ENCODE peak calls at places on chromosome 21, in six cellular contexts. One of them, this sample, is unnamed. For H3K4me1, the result is how much of the 10 kb centered on the place peaks cover.

GRCh38 chr21:18529253-18529652 is 125.7 kb upstream of the TMPRSS15 start:
- DNase-seq in hepatocyte: peak
- DNase-seq in right cardiac atrium: no peak
- DNase-seq in body of pancreas: no peak
- DNase-seq in OCI-LY7: no peak
- DNase-seq in aorta: no peak
- DNase-seq in this sample: no peak

GRCh38 chr21:17270234-17270633 is 242.6 kb upstream of the CXADR start:
- DNase-seq in hepatocyte: peak
- DNase-seq in right cardiac atrium: peak
- DNase-seq in body of pancreas: peak
- DNase-seq in OCI-LY7: peak
- DNase-seq in aorta: no peak
- DNase-seq in this sample: no peak

GRCh38 chr21:46152939-46153258 is 2.5 kb downstream of the FTCD start:
- DNase-seq in hepatocyte: no peak
- DNase-seq in right cardiac atrium: peak
- DNase-seq in body of pancreas: no peak
- DNase-seq in OCI-LY7: no peak
- DNase-seq in aorta: peak
- DNase-seq in this sample: no peak

GRCh38 chr21:45592626-45593134 is 50.4 kb upstream of the SLC19A1 start:
- DNase-seq in hepatocyte: no peak
- DNase-seq in right cardiac atrium: no peak
- DNase-seq in body of pancreas: no peak
- DNase-seq in OCI-LY7: no peak
- DNase-seq in aorta: peak
- DNase-seq in this sample: no peak

GRCh38 chr21:16633851-16634521 is 878.9 kb upstream of the CXADR start:
- DNase-seq in hepatocyte: peak
- DNase-seq in right cardiac atrium: no peak
- DNase-seq in body of pancreas: no peak
- DNase-seq in OCI-LY7: no peak
- DNase-seq in aorta: no peak
- DNase-seq in this sample: no peak

GRCh38 chr21:45112371-45112770 is 38.0 kb downstream of the ADARB1 start:
- DNase-seq in hepatocyte: no peak
- DNase-seq in right cardiac atrium: no peak
- DNase-seq in body of pancreas: no peak
- DNase-seq in OCI-LY7: no peak
- DNase-seq in aorta: no peak
- DNase-seq in this sample: no peak

GRCh38 chr21:27802816-27803475 is 836.1 kb upstream of the ADAMTS5 start:
- DNase-seq in hepatocyte: peak
- DNase-seq in right cardiac atrium: no peak
- DNase-seq in body of pancreas: peak
- DNase-seq in OCI-LY7: peak
- DNase-seq in aorta: no peak
- DNase-seq in this sample: no peak

GRCh38 chr21:37266515-37267221 is 466 bp downstream of the VPS26C start:
- DNase-seq in hepatocyte: peak
- DNase-seq in right cardiac atrium: no peak
- DNase-seq in body of pancreas: no peak
- DNase-seq in OCI-LY7: peak
- DNase-seq in aorta: no peak
- DNase-seq in this sample: no peak

GRCh38 chr21:46646541-46647154 is 11.2 kb downstream of the PRMT2 start:
- DNase-seq in hepatocyte: no peak
- DNase-seq in right cardiac atrium: no peak
- DNase-seq in body of pancreas: no peak
- DNase-seq in OCI-LY7: no peak
- DNase-seq in aorta: no peak
- DNase-seq in this sample: no peak

GRCh38 chr21:46151989-46152938 is 3.1 kb downstream of the FTCD start:
- DNase-seq in hepatocyte: no peak
- DNase-seq in right cardiac atrium: peak
- DNase-seq in body of pancreas: peak
- DNase-seq in OCI-LY7: no peak
- DNase-seq in aorta: peak
- DNase-seq in this sample: no peak

GRCh38 chr21:44463716-44464115 is 8.4 kb downstream of the LRRC3 start:
- DNase-seq in hepatocyte: no peak
- DNase-seq in right cardiac atrium: no peak
- DNase-seq in body of pancreas: no peak
- DNase-seq in OCI-LY7: no peak
- DNase-seq in aorta: peak
- DNase-seq in this sample: no peak

DNA sequence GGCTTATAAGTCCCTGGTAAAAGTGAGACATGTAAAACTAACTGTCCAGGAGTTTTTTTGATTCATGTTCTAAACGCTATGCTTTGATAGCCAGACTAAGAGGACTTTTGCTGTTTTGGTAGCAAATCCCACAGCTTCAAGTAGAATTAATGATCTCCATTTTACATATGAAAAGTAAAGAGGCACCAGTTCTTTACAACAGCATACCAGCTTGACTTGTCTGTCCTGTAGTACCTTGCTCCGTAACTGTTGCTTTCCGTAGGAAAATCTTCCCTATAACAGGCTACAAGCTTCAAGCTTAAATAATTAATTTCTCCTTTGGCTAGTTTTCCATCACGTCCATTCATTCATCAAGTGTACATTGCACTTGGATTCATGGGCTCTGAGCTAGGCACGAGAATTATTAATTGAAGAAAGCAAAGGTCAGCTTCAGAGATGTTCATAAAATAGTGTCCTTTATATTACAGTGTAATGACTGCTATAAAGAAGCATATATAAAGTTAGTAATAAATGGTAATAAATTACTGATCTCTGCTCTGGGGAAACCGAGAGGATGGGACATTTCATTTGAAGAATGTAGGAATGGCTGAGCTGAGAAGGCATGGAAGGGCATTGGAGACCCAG is 29.2 kb downstream of the B3GALT5 start:
- DNase-seq in hepatocyte: no peak
- DNase-seq in right cardiac atrium: no peak
- DNase-seq in body of pancreas: no peak
- DNase-seq in OCI-LY7: no peak
- DNase-seq in aorta: no peak
- DNase-seq in this sample: no peak
- H3K4me3 ChIP-seq in hepatocyte: no peak
- H3K4me3 ChIP-seq in right cardiac atrium: no peak
- H3K4me3 ChIP-seq in body of pancreas: no peak
- H3K4me3 ChIP-seq in OCI-LY7: no peak
- H3K4me3 ChIP-seq in aorta: no peak
- H3K4me3 ChIP-seq in this sample: no peak

DNA sequence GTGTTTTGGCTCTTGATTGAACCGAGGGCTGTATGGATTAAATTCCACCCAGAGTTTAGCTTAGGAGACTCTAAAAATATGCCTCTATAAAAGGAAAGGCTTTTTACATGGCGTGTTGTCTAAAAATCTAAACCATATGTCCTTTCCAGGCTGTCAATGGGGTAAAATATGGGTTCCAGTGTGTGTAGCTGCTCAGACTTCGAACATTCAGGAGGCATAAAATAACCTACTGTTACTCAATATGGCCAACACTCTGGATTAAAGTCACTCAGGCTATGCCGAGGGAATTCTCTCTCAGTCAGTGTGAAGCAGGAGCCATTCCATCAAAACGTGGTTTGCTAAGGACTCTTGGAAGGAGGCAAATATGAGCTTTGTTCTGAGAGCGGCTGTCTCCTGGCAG is 135.3 kb downstream of the RUNX1 start:
- DNase-seq in hepatocyte: no peak
- DNase-seq in right cardiac atrium: no peak
- DNase-seq in body of pancreas: no peak
- DNase-seq in OCI-LY7: no peak
- DNase-seq in aorta: no peak
- DNase-seq in this sample: no peak
- H3K4me1 ChIP-seq in hepatocyte: under half
- H3K4me1 ChIP-seq in right cardiac atrium: under half
- H3K4me1 ChIP-seq in body of pancreas: under half
- H3K4me1 ChIP-seq in OCI-LY7: under half
- H3K4me1 ChIP-seq in aorta: under half
- H3K4me1 ChIP-seq in this sample: under half

GRCh38 chr21:31176080-31176551 is 137.8 kb upstream of the KRTAP19-8 start:
- DNase-seq in hepatocyte: no peak
- DNase-seq in right cardiac atrium: no peak
- DNase-seq in body of pancreas: no peak
- DNase-seq in OCI-LY7: no peak
- DNase-seq in aorta: no peak
- DNase-seq in this sample: no peak
- H3K27ac ChIP-seq in hepatocyte: no peak
- H3K27ac ChIP-seq in right cardiac atrium: no peak
- H3K27ac ChIP-seq in body of pancreas: no peak
- H3K27ac ChIP-seq in OCI-LY7: no peak
- H3K27ac ChIP-seq in aorta: no peak
- H3K27ac ChIP-seq in this sample: peak

DNA sequence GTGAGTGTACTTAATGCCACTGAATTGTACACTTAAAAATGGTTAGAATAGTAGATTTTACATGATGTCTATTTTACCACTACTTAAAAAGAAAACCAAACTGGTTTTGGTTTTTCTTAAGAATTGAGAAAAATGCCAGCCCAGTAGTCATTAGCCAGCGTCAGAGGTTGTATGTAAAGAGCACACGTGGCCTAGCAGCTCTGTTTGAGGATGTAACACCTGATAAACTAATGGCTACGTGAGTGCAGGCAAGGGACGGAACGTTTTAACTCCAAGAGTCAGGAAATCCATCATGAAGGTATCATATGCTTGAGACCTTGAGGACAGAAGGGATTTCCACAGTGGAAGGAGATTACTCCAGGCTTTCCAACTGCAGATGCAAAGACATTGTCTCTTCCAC is 223.7 kb downstream of the MRPL39 start:
- DNase-seq in hepatocyte: no peak
- DNase-seq in right cardiac atrium: no peak
- DNase-seq in body of pancreas: no peak
- DNase-seq in OCI-LY7: no peak
- DNase-seq in aorta: no peak
- DNase-seq in this sample: no peak
- H3K4me3 ChIP-seq in hepatocyte: no peak
- H3K4me3 ChIP-seq in right cardiac atrium: no peak
- H3K4me3 ChIP-seq in body of pancreas: no peak
- H3K4me3 ChIP-seq in OCI-LY7: no peak
- H3K4me3 ChIP-seq in aorta: no peak
- H3K4me3 ChIP-seq in this sample: no peak

GRCh38 chr21:32410916-32411315 is 1.6 kb upstream of the EVA1C start:
- DNase-seq in hepatocyte: no peak
- DNase-seq in right cardiac atrium: no peak
- DNase-seq in body of pancreas: peak
- DNase-seq in OCI-LY7: no peak
- DNase-seq in aorta: no peak
- DNase-seq in this sample: no peak

GRCh38 chr21:32412998-32413504 is 545 bp downstream of the EVA1C start:
- DNase-seq in hepatocyte: no peak
- DNase-seq in right cardiac atrium: peak
- DNase-seq in body of pancreas: peak
- DNase-seq in OCI-LY7: no peak
- DNase-seq in aorta: peak
- DNase-seq in this sample: peak

GRCh38 chr21:32411366-32412161 is 942 bp upstream of the EVA1C start:
- DNase-seq in hepatocyte: peak
- DNase-seq in right cardiac atrium: peak
- DNase-seq in body of pancreas: peak
- DNase-seq in OCI-LY7: no peak
- DNase-seq in aorta: peak
- DNase-seq in this sample: peak

GRCh38 chr21:32413697-32414578 is 1.4 kb downstream of the EVA1C start:
- DNase-seq in hepatocyte: no peak
- DNase-seq in right cardiac atrium: peak
- DNase-seq in body of pancreas: peak
- DNase-seq in OCI-LY7: no peak
- DNase-seq in aorta: no peak
- DNase-seq in this sample: no peak

DNA sequence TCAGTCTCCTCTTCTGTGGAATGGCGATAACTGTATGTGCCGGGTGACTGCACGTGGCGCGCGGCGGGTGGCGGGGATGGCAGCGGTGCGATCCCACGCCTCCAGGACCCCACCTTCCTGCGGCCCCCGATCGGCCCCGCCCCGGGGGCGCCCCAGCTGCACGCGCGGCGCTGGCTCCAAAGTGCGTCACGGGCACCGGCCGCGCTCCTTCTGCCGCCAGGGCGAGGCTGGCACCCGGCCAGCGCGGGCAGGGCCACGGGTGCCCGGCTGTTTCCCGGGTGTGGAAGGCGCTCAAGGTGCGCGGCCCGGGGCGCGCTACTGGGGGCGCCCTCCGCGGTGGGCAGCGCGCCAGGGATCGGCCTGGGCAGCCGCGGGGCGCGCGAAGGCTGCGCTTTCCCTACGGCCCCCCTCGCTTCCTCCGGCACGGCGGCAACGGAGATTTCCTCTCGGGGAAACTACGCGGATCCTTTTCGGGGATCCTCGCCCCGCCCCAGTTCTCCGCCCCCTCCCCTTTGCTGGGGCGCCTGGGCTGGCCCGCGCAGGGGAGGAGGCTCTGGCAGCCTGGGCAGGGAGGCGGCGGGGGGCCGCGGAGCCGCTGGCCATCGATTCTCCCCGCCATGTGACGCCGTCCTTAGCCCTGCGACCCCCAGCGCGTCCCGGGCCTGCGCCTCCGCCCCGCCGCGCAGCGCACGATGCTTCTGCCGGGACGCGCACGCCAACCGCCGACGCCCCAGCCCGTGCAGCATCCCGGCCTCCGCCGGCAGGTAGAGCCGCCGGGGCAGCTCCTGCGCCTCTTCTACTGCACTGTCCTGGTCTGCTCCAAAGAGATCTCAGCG is at the start of gene EVA1C:
- DNase-seq in hepatocyte: peak
- DNase-seq in right cardiac atrium: peak
- DNase-seq in body of pancreas: peak
- DNase-seq in OCI-LY7: no peak
- DNase-seq in aorta: peak
- DNase-seq in this sample: peak
- H3K4me1 ChIP-seq in hepatocyte: under half
- H3K4me1 ChIP-seq in right cardiac atrium: under half
- H3K4me1 ChIP-seq in body of pancreas: under half
- H3K4me1 ChIP-seq in OCI-LY7: under half
- H3K4me1 ChIP-seq in aorta: under half
- H3K4me1 ChIP-seq in this sample: under half

GRCh38 chr21:34821717-34822116 is 152.9 kb downstream of the CLIC6 start:
- DNase-seq in hepatocyte: no peak
- DNase-seq in right cardiac atrium: no peak
- DNase-seq in body of pancreas: no peak
- DNase-seq in OCI-LY7: no peak
- DNase-seq in aorta: no peak
- DNase-seq in this sample: no peak

GRCh38 chr21:34824314-34824713 is 155.5 kb downstream of the CLIC6 start:
- DNase-seq in hepatocyte: no peak
- DNase-seq in right cardiac atrium: no peak
- DNase-seq in body of pancreas: no peak
- DNase-seq in OCI-LY7: no peak
- DNase-seq in aorta: no peak
- DNase-seq in this sample: no peak

GRCh38 chr21:34822209-34822608 is 153.4 kb downstream of the CLIC6 start:
- DNase-seq in hepatocyte: no peak
- DNase-seq in right cardiac atrium: no peak
- DNase-seq in body of pancreas: no peak
- DNase-seq in OCI-LY7: no peak
- DNase-seq in aorta: no peak
- DNase-seq in this sample: no peak

GRCh38 chr21:34825101-34825500 is 156.3 kb downstream of the CLIC6 start:
- DNase-seq in hepatocyte: no peak
- DNase-seq in right cardiac atrium: no peak
- DNase-seq in body of pancreas: no peak
- DNase-seq in OCI-LY7: no peak
- DNase-seq in aorta: no peak
- DNase-seq in this sample: no peak

GRCh38 chr21:34822957-34823356 is 154.2 kb downstream of the CLIC6 start:
- DNase-seq in hepatocyte: peak
- DNase-seq in right cardiac atrium: no peak
- DNase-seq in body of pancreas: no peak
- DNase-seq in OCI-LY7: no peak
- DNase-seq in aorta: no peak
- DNase-seq in this sample: no peak
- H3K27ac ChIP-seq in hepatocyte: peak
- H3K27ac ChIP-seq in right cardiac atrium: no peak
- H3K27ac ChIP-seq in body of pancreas: no peak
- H3K27ac ChIP-seq in OCI-LY7: no peak
- H3K27ac ChIP-seq in aorta: no peak
- H3K27ac ChIP-seq in this sample: no peak

This sample was measured in effector memory CD4-positive, alpha-beta T cell.